ENCODE peak calls at places on chromosomes 2 and 18, in five cellular contexts. F, W, M, T and R are unnamed samples.
A peak's percentile ranks its signal among the peaks of the same experiment; 100 is the strongest.

GRCh38 chr18:66640431-66640830 is 36.5 kb upstream of the CDH19 start:
- DNase-seq in F (no peak), W (no peak), M (peak; percentile 27), T (no peak), R (no peak)

GRCh38 chr18:5895300-5895885 is at the start of gene TMEM200C:
- DNase-seq in F (peak; percentile 75), W (no peak), M (no peak), T (no peak), R (no peak)

GRCh38 chr2:893311-893710 is 57.3 kb upstream of the SNTG2 start:
- DNase-seq in F (peak; percentile 65), W (no peak), M (peak; percentile 4), T (no peak), R (no peak)

GRCh38 chr18:26656944-26657536 is 108.7 kb upstream of the KCTD1 start:
- DNase-seq in F (peak; percentile 79), W (no peak), M (peak; percentile 70), T (peak; percentile 47), R (peak; percentile 55)

GRCh38 chr2:150267651-150268415 is 219.6 kb downstream of the RND3 start:
- DNase-seq in F (no peak), W (no peak), M (peak; percentile 35), T (no peak), R (peak; percentile 7)

GRCh38 chr18:63107931-63108330 is 211.6 kb downstream of the BCL2 start:
- DNase-seq in F (no peak), W (no peak), M (no peak), T (no peak), R (no peak)

GRCh38 chr18:67771271-67771670 is 254.8 kb upstream of the DSEL start:
- DNase-seq in F (no peak), W (no peak), M (peak; percentile 70), T (no peak), R (peak; percentile 67)

GRCh38 chr2:168160897-168161296 is 86.5 kb downstream of the STK39 start:
- DNase-seq in F (no peak), W (no peak), M (no peak), T (no peak), R (no peak)

GRCh38 chr2:169734172-169734847 is 678 bp downstream of the KLHL23 start:
- DNase-seq in F (peak; percentile 67), W (no peak), M (peak; percentile 23), T (peak; percentile 43), R (no peak)

GRCh38 chr2:18209934-18210639 is 331.6 kb downstream of the KCNS3 start:
- DNase-seq in F (no peak), W (no peak), M (peak; percentile 58), T (no peak), R (peak; percentile 54)

GRCh38 chr2:6896930-6897759 is 19.6 kb downstream of the RSAD2 start:
- DNase-seq in F (no peak), W (no peak), M (peak; percentile 72), T (no peak), R (peak; percentile 34)

GRCh38 chr2:42118759-42119569 is 50.2 kb upstream of the EML4 start:
- DNase-seq in F (no peak), W (no peak), M (peak; percentile 40), T (no peak), R (peak; percentile 62)

GRCh38 chr2:172672999-172673726 is 62.5 kb upstream of the RAPGEF4 start:
- DNase-seq in F (no peak), W (no peak), M (peak; percentile 74), T (no peak), R (peak; percentile 61)

GRCh38 chr2:48483916-48484315 is 46.0 kb upstream of the STON1 start:
- DNase-seq in F (no peak), W (no peak), M (peak; percentile 36), T (no peak), R (peak; percentile 98)

GRCh38 chr18:74268933-74269620 is 22.7 kb downstream of the CYB5A start:
- DNase-seq in F (no peak), W (no peak), M (no peak), T (no peak), R (peak; percentile 53)

GRCh38 chr18:48801728-48802542 is 148.8 kb downstream of the SMAD7 start:
- DNase-seq in F (no peak), W (no peak), M (no peak), T (no peak), R (no peak)

GRCh38 chr2:36069083-36069482 is 286.5 kb upstream of the CRIM1 start:
- DNase-seq in F (no peak), W (no peak), M (no peak), T (no peak), R (no peak)

GRCh38 chr2:43047187-43047780 is 179.1 kb downstream of the ZFP36L2 start:
- DNase-seq in F (no peak), W (no peak), M (no peak), T (no peak), R (no peak)